ENCODE peak calls at places on chromosomes 11 and 22, in six cellular contexts. One of them, this sample, is unnamed.

GRCh38 chr11:67429038-67429668 is 859 bp downstream of the RPS6KB2 start:
- DNase-seq in MM.1S: no peak
- DNase-seq in cardiac muscle cell: no peak
- DNase-seq in uterus: no peak
- DNase-seq in A549: no peak
- DNase-seq in GM23338: no peak
- DNase-seq in this sample: no peak

GRCh38 chr22:24379536-24379935 is 47.9 kb upstream of the ADORA2A start:
- DNase-seq in uterus: no peak
- DNase-seq in GM23338: no peak
- DNase-seq in A549: no peak
- DNase-seq in cardiac muscle cell: no peak
- DNase-seq in MM.1S: no peak
- DNase-seq in this sample: no peak

GRCh38 chr11:111299111-111300026 is 1.0 kb downstream of the POU2AF3 start:
- DNase-seq in MM.1S: no peak
- DNase-seq in uterus: peak; percentile 79
- DNase-seq in cardiac muscle cell: peak; percentile 48
- DNase-seq in A549: peak; percentile 60
- DNase-seq in GM23338: peak; percentile 75
- DNase-seq in this sample: no peak

GRCh38 chr11:75078233-75078632 is 18.4 kb downstream of the OR2AT4 start:
- DNase-seq in MM.1S: no peak
- DNase-seq in uterus: no peak
- DNase-seq in GM23338: peak; percentile 53
- DNase-seq in cardiac muscle cell: no peak
- DNase-seq in A549: peak; percentile 59
- DNase-seq in this sample: no peak

GRCh38 chr11:9787981-9788521 is 124.2 kb downstream of the SWAP70 start:
- DNase-seq in uterus: no peak
- DNase-seq in MM.1S: no peak
- DNase-seq in cardiac muscle cell: peak; percentile 97
- DNase-seq in GM23338: no peak
- DNase-seq in A549: no peak
- DNase-seq in this sample: peak; percentile 15

GRCh38 chr22:31083923-31084810 is 3.0 kb downstream of the SMTN start:
- DNase-seq in GM23338: no peak
- DNase-seq in MM.1S: peak; percentile 28
- DNase-seq in cardiac muscle cell: no peak
- DNase-seq in A549: no peak
- DNase-seq in uterus: no peak
- DNase-seq in this sample: no peak

GRCh38 chr11:7673724-7674434 is 579 bp upstream of the CYB5R2 start:
- DNase-seq in GM23338: peak; percentile 90
- DNase-seq in A549: no peak
- DNase-seq in MM.1S: no peak
- DNase-seq in cardiac muscle cell: peak; percentile 61
- DNase-seq in uterus: peak; percentile 62
- DNase-seq in this sample: no peak

GRCh38 chr11:44797886-44798683 is 71.3 kb downstream of the TSPAN18 start:
- DNase-seq in uterus: no peak
- DNase-seq in MM.1S: no peak
- DNase-seq in cardiac muscle cell: peak; percentile 41
- DNase-seq in A549: no peak
- DNase-seq in GM23338: peak; percentile 86
- DNase-seq in this sample: no peak

GRCh38 chr22:28560005-28560742 is 119.5 kb downstream of the TTC28 start:
- DNase-seq in uterus: no peak
- DNase-seq in A549: peak; percentile 65
- DNase-seq in GM23338: no peak
- DNase-seq in MM.1S: no peak
- DNase-seq in cardiac muscle cell: peak; percentile 71
- DNase-seq in this sample: no peak

GRCh38 chr11:67371199-67371548 is 2.2 kb downstream of the CLCF1 start:
- DNase-seq in uterus: no peak
- DNase-seq in cardiac muscle cell: no peak
- DNase-seq in GM23338: no peak
- DNase-seq in A549: no peak
- DNase-seq in MM.1S: no peak
- DNase-seq in this sample: no peak

GRCh38 chr11:102142333-102142732 is 32.1 kb downstream of the YAP1 start:
- DNase-seq in GM23338: no peak
- DNase-seq in cardiac muscle cell: no peak
- DNase-seq in A549: no peak
- DNase-seq in MM.1S: no peak
- DNase-seq in uterus: no peak
- DNase-seq in this sample: no peak

GRCh38 chr22:33726294-33726711 is 194.0 kb downstream of the LARGE1 start:
- DNase-seq in GM23338: no peak
- DNase-seq in MM.1S: no peak
- DNase-seq in uterus: peak; percentile 27
- DNase-seq in cardiac muscle cell: peak; percentile 28
- DNase-seq in A549: peak; percentile 9
- DNase-seq in this sample: no peak

GRCh38 chr11:9121397-9121796 is 30.0 kb upstream of the SCUBE2 start:
- DNase-seq in A549: no peak
- DNase-seq in cardiac muscle cell: no peak
- DNase-seq in GM23338: no peak
- DNase-seq in MM.1S: no peak
- DNase-seq in uterus: no peak
- DNase-seq in this sample: no peak

GRCh38 chr11:130947889-130948288 is 31.6 kb upstream of the SNX19 start:
- DNase-seq in cardiac muscle cell: no peak
- DNase-seq in A549: no peak
- DNase-seq in MM.1S: no peak
- DNase-seq in uterus: no peak
- DNase-seq in GM23338: no peak
- DNase-seq in this sample: no peak

GRCh38 chr11:123103326-123103980 is 41.5 kb upstream of the HSPA8 start:
- DNase-seq in GM23338: peak; percentile 73
- DNase-seq in A549: peak; percentile 59
- DNase-seq in MM.1S: peak; percentile 60
- DNase-seq in uterus: peak; percentile 50
- DNase-seq in cardiac muscle cell: peak; percentile 80
- DNase-seq in this sample: peak; percentile 49

GRCh38 chr22:33598821-33599220 is 321.5 kb downstream of the LARGE1 start:
- DNase-seq in uterus: no peak
- DNase-seq in MM.1S: no peak
- DNase-seq in A549: no peak
- DNase-seq in cardiac muscle cell: no peak
- DNase-seq in GM23338: no peak
- DNase-seq in this sample: no peak

GRCh38 chr22:48391171-48391711 is 1436.4 kb downstream of the BRD1 start:
- DNase-seq in A549: no peak
- DNase-seq in MM.1S: no peak
- DNase-seq in uterus: no peak
- DNase-seq in cardiac muscle cell: no peak
- DNase-seq in GM23338: no peak
- DNase-seq in this sample: no peak

GRCh38 chr11:7384691-7385090 is 100.6 kb upstream of the OLFML1 start:
- DNase-seq in A549: no peak
- DNase-seq in MM.1S: no peak
- DNase-seq in cardiac muscle cell: no peak
- DNase-seq in uterus: no peak
- DNase-seq in GM23338: no peak
- DNase-seq in this sample: no peak

GRCh38 chr22:45259754-45260394 is 19.2 kb upstream of the KIAA0930 start:
- DNase-seq in GM23338: no peak
- DNase-seq in cardiac muscle cell: no peak
- DNase-seq in uterus: no peak
- DNase-seq in MM.1S: no peak
- DNase-seq in A549: no peak
- DNase-seq in this sample: no peak

GRCh38 chr22:48892571-48893287 is 934.9 kb downstream of the BRD1 start:
- DNase-seq in uterus: no peak
- DNase-seq in cardiac muscle cell: no peak
- DNase-seq in MM.1S: no peak
- DNase-seq in A549: no peak
- DNase-seq in GM23338: no peak
- DNase-seq in this sample: no peak

GRCh38 chr22:27804683-27805297 is 3.2 kb upstream of the MN1 start:
- DNase-seq in A549: peak; percentile 59
- DNase-seq in GM23338: peak; percentile 91
- DNase-seq in cardiac muscle cell: peak; percentile 79
- DNase-seq in uterus: peak; percentile 74
- DNase-seq in MM.1S: peak; percentile 28
- DNase-seq in this sample: no peak

GRCh38 chr22:20566420-20567260 is 59.2 kb downstream of the MED15 start:
- DNase-seq in A549: peak; percentile 41
- DNase-seq in MM.1S: no peak
- DNase-seq in cardiac muscle cell: peak; percentile 75
- DNase-seq in uterus: peak; percentile 70
- DNase-seq in GM23338: no peak
- DNase-seq in this sample: no peak

GRCh38 chr11:77517753-77518152 is 43.9 kb upstream of the PAK1 start:
- DNase-seq in GM23338: peak; percentile 58
- DNase-seq in MM.1S: no peak
- DNase-seq in A549: no peak
- DNase-seq in cardiac muscle cell: no peak
- DNase-seq in uterus: no peak
- DNase-seq in this sample: no peak

GRCh38 chr11:4881188-4881587 is 512 bp upstream of the OR51T1 start:
- DNase-seq in cardiac muscle cell: no peak
- DNase-seq in uterus: no peak
- DNase-seq in MM.1S: no peak
- DNase-seq in A549: no peak
- DNase-seq in GM23338: no peak
- DNase-seq in this sample: no peak

GRCh38 chr22:31400023-31400397 is 606 bp downstream of the DRG1 start:
- DNase-seq in A549: no peak
- DNase-seq in uterus: no peak
- DNase-seq in MM.1S: no peak
- DNase-seq in cardiac muscle cell: peak; percentile 23
- DNase-seq in GM23338: peak; percentile 7
- DNase-seq in this sample: no peak

DNA sequence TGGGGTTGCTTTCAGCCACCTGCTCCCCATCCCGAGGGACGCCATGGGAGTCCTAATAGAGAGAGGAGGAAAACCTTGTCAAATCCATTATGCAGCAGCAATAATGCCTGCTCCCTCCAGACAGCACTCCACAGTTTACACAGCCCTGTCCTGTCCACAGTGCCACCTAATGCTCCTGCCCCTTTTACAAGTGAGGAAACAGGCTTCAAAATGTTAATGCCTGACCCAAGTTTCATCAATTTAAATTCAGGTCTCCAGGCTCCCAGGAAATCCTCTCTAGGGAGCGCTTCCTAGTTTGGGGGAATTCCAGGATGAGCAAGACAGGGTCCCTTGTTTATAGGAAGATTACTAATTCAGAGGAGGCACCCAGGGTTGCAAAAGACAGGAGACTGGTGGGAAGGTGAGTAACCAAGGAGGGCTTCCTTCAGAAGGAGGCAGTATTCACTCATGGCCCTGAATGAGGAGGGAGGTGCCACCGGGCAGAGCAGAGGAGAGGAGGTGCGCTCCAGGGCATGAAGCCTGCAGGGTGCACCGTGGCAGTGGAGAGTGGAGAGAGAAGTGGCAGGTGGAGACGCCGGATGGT is 1.5 kb downstream of the TMEM132A start:
- DNase-seq in MM.1S: no peak
- DNase-seq in A549: peak; percentile 52
- DNase-seq in uterus: no peak
- DNase-seq in cardiac muscle cell: peak; percentile 11
- DNase-seq in GM23338: no peak
- DNase-seq in this sample: no peak
- H3K4me3 ChIP-seq in MM.1S: no peak overlapping the region
- H3K4me3 ChIP-seq in A549: peak overlapping the region; percentile 70
- H3K4me3 ChIP-seq in uterus: no peak overlapping the region
- H3K4me3 ChIP-seq in cardiac muscle cell: no peak overlapping the region
- H3K4me3 ChIP-seq in GM23338: peak overlapping the region; percentile 91
- H3K4me3 ChIP-seq in this sample: no peak overlapping the region

GRCh38 chr22:37239336-37240239 is 4.5 kb downstream of the RAC2 start:
- DNase-seq in A549: no peak
- DNase-seq in uterus: no peak
- DNase-seq in MM.1S: no peak
- DNase-seq in cardiac muscle cell: no peak
- DNase-seq in GM23338: no peak
- DNase-seq in this sample: no peak

GRCh38 chr22:37235897-37236607 is 8.0 kb downstream of the RAC2 start:
- DNase-seq in MM.1S: no peak
- DNase-seq in GM23338: no peak
- DNase-seq in uterus: no peak
- DNase-seq in A549: no peak
- DNase-seq in cardiac muscle cell: no peak
- DNase-seq in this sample: no peak

GRCh38 chr22:37234736-37235711 is 9.0 kb downstream of the RAC2 start:
- DNase-seq in GM23338: no peak
- DNase-seq in A549: no peak
- DNase-seq in uterus: no peak
- DNase-seq in MM.1S: no peak
- DNase-seq in cardiac muscle cell: no peak
- DNase-seq in this sample: no peak

GRCh38 chr22:37240240-37240940 is 3.7 kb downstream of the RAC2 start:
- DNase-seq in GM23338: no peak
- DNase-seq in MM.1S: no peak
- DNase-seq in uterus: no peak
- DNase-seq in cardiac muscle cell: no peak
- DNase-seq in A549: no peak
- DNase-seq in this sample: no peak

GRCh38 chr22:37237371-37238268 is 6.4 kb downstream of the RAC2 start:
- DNase-seq in uterus: no peak
- DNase-seq in GM23338: no peak
- DNase-seq in MM.1S: no peak
- DNase-seq in cardiac muscle cell: peak; percentile 60
- DNase-seq in A549: no peak
- DNase-seq in this sample: no peak
- TF ChIP-seq CTCF in uterus: no peak
- TF ChIP-seq CTCF in GM23338: no peak
- TF ChIP-seq CTCF in MM.1S: no peak
- TF ChIP-seq CTCF in cardiac muscle cell: no peak
- TF ChIP-seq CTCF in A549: no peak
- TF ChIP-seq CTCF in this sample: no peak

GRCh38 chr11:11860103-11860979 is 18.6 kb downstream of the USP47 start:
- DNase-seq in cardiac muscle cell: peak; percentile 42
- DNase-seq in GM23338: no peak
- DNase-seq in uterus: no peak
- DNase-seq in MM.1S: no peak
- DNase-seq in A549: no peak
- DNase-seq in this sample: no peak
- H3K4me1 ChIP-seq in cardiac muscle cell: peaks cover 2% of the 10 kb centered on the region
- H3K4me1 ChIP-seq in GM23338: peaks cover 34% of the 10 kb centered on the region
- H3K4me1 ChIP-seq in uterus: peaks cover 5% of the 10 kb centered on the region
- H3K4me1 ChIP-seq in MM.1S: peaks cover 24% of the 10 kb centered on the region
- H3K4me1 ChIP-seq in A549: peaks cover 38% of the 10 kb centered on the region
- H3K4me1 ChIP-seq in this sample: peaks cover 46% of the 10 kb centered on the region

GRCh38 chr11:707817-708420 is 1.9 kb downstream of the EPS8L2 start:
- DNase-seq in MM.1S: no peak
- DNase-seq in cardiac muscle cell: no peak
- DNase-seq in uterus: no peak
- DNase-seq in GM23338: no peak
- DNase-seq in A549: no peak
- DNase-seq in this sample: no peak
- H3K4me3 ChIP-seq in MM.1S: no peak overlapping the region
- H3K4me3 ChIP-seq in cardiac muscle cell: no peak overlapping the region
- H3K4me3 ChIP-seq in uterus: no peak overlapping the region
- H3K4me3 ChIP-seq in GM23338: peak overlapping the region; percentile 65
- H3K4me3 ChIP-seq in A549: peak overlapping the region; percentile 97
- H3K4me3 ChIP-seq in this sample: peak overlapping the region; percentile 92

GRCh38 chr11:43316451-43316850 is 4.7 kb downstream of the API5 start:
- DNase-seq in cardiac muscle cell: peak; percentile 7
- DNase-seq in GM23338: no peak
- DNase-seq in uterus: no peak
- DNase-seq in A549: no peak
- DNase-seq in MM.1S: peak; percentile 76
- DNase-seq in this sample: no peak

GRCh38 chr11:43315966-43316365 is 4.2 kb downstream of the API5 start:
- DNase-seq in MM.1S: no peak
- DNase-seq in uterus: no peak
- DNase-seq in GM23338: no peak
- DNase-seq in A549: no peak
- DNase-seq in cardiac muscle cell: peak; percentile 1
- DNase-seq in this sample: no peak

GRCh38 chr11:43311791-43312607 is at the start of gene API5:
- DNase-seq in GM23338: peak; percentile 98
- DNase-seq in A549: peak; percentile 96
- DNase-seq in MM.1S: peak; percentile 96
- DNase-seq in uterus: peak; percentile 88
- DNase-seq in cardiac muscle cell: peak; percentile 96
- DNase-seq in this sample: peak; percentile 55
- TF ChIP-seq CTCF in GM23338: peak; percentile 67
- TF ChIP-seq CTCF in A549: peak; percentile 76
- TF ChIP-seq CTCF in MM.1S: peak; percentile 71
- TF ChIP-seq CTCF in uterus: peak; percentile 94
- TF ChIP-seq CTCF in cardiac muscle cell: peak; percentile 78
- TF ChIP-seq CTCF in this sample: peak; percentile 67

This sample was measured in thoracic aorta.